ENCODE peak calls at places on chromosomes 1 and 21, in five cellular contexts. D, H, A, O and F are unnamed samples.
A peak's percentile ranks its signal among the peaks of the same experiment; 100 is the strongest.

GRCh38 chr1:231613419-231614349 is 12.9 kb upstream of the DISC1 start:
- DNase-seq in D (no peak), H (no peak), A (no peak), O (no peak), F (no peak)

GRCh38 chr1:168903237-168903830 is 174.3 kb upstream of the DPT start:
- DNase-seq in D (no peak), H (no peak), A (no peak), O (no peak), F (no peak)

GRCh38 chr1:30515746-30516504 is 207.5 kb downstream of the MATN1 start:
- DNase-seq in D (no peak), H (no peak), A (no peak), O (no peak), F (no peak)

GRCh38 chr1:153510984-153511410 is 24.8 kb downstream of the S100A6 start:
- DNase-seq in D (peak; percentile 85), H (peak; percentile 81), A (peak; percentile 89), O (peak; percentile 79), F (peak; percentile 92)

GRCh38 chr1:14780271-14780670 is 181.8 kb downstream of the KAZN start:
- DNase-seq in D (no peak), H (no peak), A (no peak), O (no peak), F (no peak)

GRCh38 chr21:31554511-31555022 is 104.9 kb upstream of the SOD1 start:
- DNase-seq in D (no peak), H (no peak), A (no peak), O (peak; percentile 55), F (no peak)

GRCh38 chr1:113215015-113215414 is 142.0 kb downstream of the LRIG2 start:
- DNase-seq in D (no peak), H (no peak), A (no peak), O (no peak), F (no peak)

GRCh38 chr1:37922767-37923550 is 23.9 kb downstream of the INPP5B start:
- DNase-seq in D (no peak), H (no peak), A (no peak), O (no peak), F (no peak)

GRCh38 chr1:205268846-205269680 is 41.3 kb downstream of the TMCC2 start:
- DNase-seq in D (no peak), H (no peak), A (no peak), O (no peak), F (no peak)
- H3K4me1 ChIP-seq in D (peaks cover 11% of the 10 kb centered on the region), H (peaks cover 45% of the 10 kb centered on the region), A (peaks cover 7% of the 10 kb centered on the region), O (peaks cover 18% of the 10 kb centered on the region), F (no peaks in the 10 kb centered on the region)

GRCh38 chr1:206772228-206773002 is at the start of gene IL10:
- DNase-seq in D (no peak), H (peak; percentile 24), A (peak; percentile 20), O (no peak), F (no peak)
- H3K27ac ChIP-seq in D (no peak within 1 kb of the TSS), H (peak within 1 kb of the TSS; percentile 30), A (peak within 1 kb of the TSS; percentile 26), O (no peak within 1 kb of the TSS), F (no peak within 1 kb of the TSS)

DNA sequence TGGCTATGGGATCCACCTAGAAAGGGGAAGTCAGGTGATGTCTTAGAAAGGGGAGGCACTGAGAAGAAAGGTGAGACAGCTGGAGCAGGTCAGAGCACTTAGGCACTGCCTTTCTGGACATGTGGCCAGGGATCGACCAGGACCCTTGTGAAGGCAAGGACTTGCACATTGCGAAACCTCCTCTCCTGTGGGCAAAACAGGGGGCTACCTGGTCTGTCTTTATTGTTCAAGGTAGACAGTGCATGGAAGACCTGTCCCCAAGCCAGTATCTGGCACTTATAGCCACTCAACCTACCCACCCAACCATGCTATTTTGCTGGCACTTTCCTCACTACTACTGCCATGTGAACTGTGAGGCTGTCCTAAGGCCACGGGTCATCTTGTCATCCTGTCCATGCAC is 67.2 kb downstream of the NAV1 start:
- DNase-seq in D (no peak), H (no peak), A (no peak), O (no peak), F (no peak)
- H3K4me1 ChIP-seq in D (peaks cover 32% of the 10 kb centered on the region), H (peaks cover 61% of the 10 kb centered on the region), A (no peaks in the 10 kb centered on the region), O (peaks cover 20% of the 10 kb centered on the region), F (peaks cover 7% of the 10 kb centered on the region)

GRCh38 chr1:245055752-245056151 is 99.0 kb upstream of the KIF26B start:
- DNase-seq in D (no peak), H (no peak), A (no peak), O (no peak), F (no peak)
- H3K27ac ChIP-seq in D (no peak overlapping the region), H (no peak overlapping the region), A (no peak overlapping the region), O (no peak overlapping the region), F (no peak overlapping the region)

DNA sequence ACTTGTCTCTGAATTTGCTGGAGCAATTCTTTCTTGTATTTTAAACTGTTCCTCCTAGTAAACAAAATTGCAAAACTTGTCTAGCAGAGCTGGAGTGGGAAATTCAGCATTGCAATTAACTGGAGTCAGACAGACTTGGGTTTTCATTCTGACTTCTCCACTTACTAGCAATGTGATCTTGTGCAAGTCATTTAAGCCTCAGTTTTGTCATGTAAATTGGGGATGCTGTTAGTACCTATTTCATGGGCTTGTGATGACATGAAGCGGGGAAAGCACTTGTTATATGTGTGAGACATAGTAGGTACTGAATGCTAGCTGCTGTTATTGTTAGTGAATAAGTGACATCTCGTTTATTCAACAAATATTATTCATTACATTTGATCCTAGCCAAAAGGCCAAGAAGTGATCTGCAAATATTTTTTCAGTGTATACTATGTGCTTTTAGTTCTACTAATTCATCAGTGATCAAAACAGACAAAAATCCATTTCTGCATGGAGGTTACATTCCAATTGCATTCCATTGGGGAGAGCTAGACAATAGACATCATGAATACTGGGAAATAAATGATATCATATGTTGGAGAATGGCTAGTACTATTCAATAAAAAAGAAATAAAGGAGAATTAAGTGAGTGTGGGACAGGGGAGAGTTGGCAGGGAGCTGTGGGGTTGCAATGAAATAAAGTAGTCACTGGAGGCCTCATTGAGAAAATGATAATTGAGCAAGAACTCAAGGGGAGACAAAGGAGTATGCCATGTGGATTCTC is 47.1 kb downstream of the CACHD1 start:
- DNase-seq in D (no peak), H (no peak), A (no peak), O (no peak), F (no peak)
- H3K4me1 ChIP-seq in D (peaks cover 47% of the 10 kb centered on the region), H (peaks cover 73% of the 10 kb centered on the region), A (peaks cover 20% of the 10 kb centered on the region), O (peaks cover 3% of the 10 kb centered on the region), F (peaks cover 48% of the 10 kb centered on the region)